ENCODE peak calls at places on chromosomes 13 and 19, in four cellular contexts. W is endodermal cell, H is heart right ventricle, B is IMR-90. T is an unnamed sample.

GRCh38 chr13:39765801-39766463 is 110.5 kb downstream of the COG6 start:
- DNase-seq in W (peak; percentile 76), H (peak; percentile 26), B (no peak), T (no peak)

GRCh38 chr13:46593403-46593802 is 40.4 kb downstream of the LRCH1 start:
- DNase-seq in W (no peak), B (no peak), H (no peak), T (no peak)

GRCh38 chr19:3444695-3445234 is 35.6 kb downstream of the SMIM24 start:
- DNase-seq in B (no peak), H (no peak), W (no peak), T (no peak)

GRCh38 chr19:14497347-14497921 is 1.5 kb upstream of the GIPC1 start:
- DNase-seq in W (no peak), B (no peak), H (no peak), T (no peak)

GRCh38 chr13:20973886-20974285 is 71.3 kb upstream of the XPO4 start:
- DNase-seq in B (no peak), H (no peak), W (no peak), T (no peak)

GRCh38 chr13:110387451-110388140 is 80.5 kb downstream of the COL4A2 start:
- DNase-seq in W (peak; percentile 74), B (peak; percentile 84), H (peak; percentile 86), T (peak; percentile 8)

GRCh38 chr13:77213644-77214043 is 113.2 kb downstream of the MYCBP2 start:
- DNase-seq in H (no peak), B (peak; percentile 68), W (no peak), T (no peak)

GRCh38 chr13:88896466-88896865 is 1225.3 kb downstream of the SLITRK5 start:
- DNase-seq in B (no peak), W (no peak), H (no peak), T (no peak)

GRCh38 chr19:34232566-34233481 is 21.5 kb upstream of the GARRE1 start:
- DNase-seq in H (peak; percentile 54), W (no peak), B (peak; percentile 96), T (no peak)

GRCh38 chr19:1941146-1942077 is at the start of gene CSNK1G2:
- DNase-seq in W (no peak), B (no peak), H (no peak), T (no peak)

GRCh38 chr19:23771348-23771747 is 12.7 kb upstream of the ZNF681 start:
- DNase-seq in H (no peak), B (no peak), W (no peak), T (no peak)

GRCh38 chr13:37479901-37480300 is 118.7 kb downstream of the POSTN start:
- DNase-seq in W (no peak), H (no peak), B (peak; percentile 23), T (no peak)

GRCh38 chr19:11693505-11694499 is 44.9 kb downstream of the ZNF823 start:
- DNase-seq in W (peak; percentile 84), B (peak; percentile 75), H (no peak), T (no peak)

GRCh38 chr13:48235100-48235813 is 2.3 kb downstream of the ITM2B start:
- DNase-seq in W (peak; percentile 68), H (peak; percentile 37), B (peak; percentile 25), T (no peak)

GRCh38 chr13:98155475-98156111 is 12.7 kb downstream of the FARP1 start:
- DNase-seq in B (peak; percentile 91), H (peak; percentile 19), W (no peak), T (no peak)

GRCh38 chr19:16247353-16248182 is 49.9 kb downstream of the AP1M1 start:
- DNase-seq in W (peak; percentile 98), B (peak; percentile 70), H (peak; percentile 88), T (peak; percentile 79)

GRCh38 chr13:27643334-27644158 is 21.9 kb downstream of the POLR1D start:
- DNase-seq in H (no peak), B (no peak), W (no peak), T (no peak)

GRCh38 chr13:102276479-102276878 is 125.4 kb downstream of the FGF14 start:
- DNase-seq in B (peak; percentile 16), H (no peak), W (no peak), T (no peak)
- H3K4me1 ChIP-seq in B (peaks cover 4% of the 10 kb centered on the region), H (peaks cover 4% of the 10 kb centered on the region), W (no peaks in the 10 kb centered on the region), T (no peaks in the 10 kb centered on the region)

GRCh38 chr13:24181991-24182702 is 21.6 kb downstream of the SPATA13 start:
- DNase-seq in W (no peak), B (no peak), H (no peak), T (no peak)
- H3K4me3 ChIP-seq in W (no peak overlapping the region), B (no peak overlapping the region), H (no peak overlapping the region), T (no peak overlapping the region)

DNA sequence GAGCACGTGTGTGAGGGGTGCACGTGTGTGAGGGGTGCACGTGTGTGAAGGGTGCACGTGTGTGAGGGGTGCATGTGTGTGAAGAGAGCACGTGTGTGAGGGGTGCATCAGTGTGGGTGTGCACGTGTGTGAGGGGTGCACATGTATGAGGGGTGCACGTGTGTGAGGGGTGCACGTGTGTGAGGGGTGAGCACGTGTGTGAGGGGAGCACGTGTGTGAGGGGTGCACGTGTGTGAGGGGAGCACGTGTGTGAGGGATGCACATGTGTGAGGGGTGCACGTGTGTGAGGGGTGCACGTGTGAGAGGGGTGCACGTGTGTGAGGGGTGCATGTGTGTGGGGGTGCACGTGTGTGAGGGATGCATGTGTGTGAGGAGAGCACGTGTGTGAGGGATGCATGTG is 15.7 kb downstream of the RASA3 start:
- DNase-seq in H (no peak), W (peak; percentile 49), B (no peak), T (no peak)
- H3K4me1 ChIP-seq in H (peaks cover 8% of the 10 kb centered on the region), W (peaks cover 10% of the 10 kb centered on the region), B (peaks cover 53% of the 10 kb centered on the region), T (peaks cover 76% of the 10 kb centered on the region)

DNA sequence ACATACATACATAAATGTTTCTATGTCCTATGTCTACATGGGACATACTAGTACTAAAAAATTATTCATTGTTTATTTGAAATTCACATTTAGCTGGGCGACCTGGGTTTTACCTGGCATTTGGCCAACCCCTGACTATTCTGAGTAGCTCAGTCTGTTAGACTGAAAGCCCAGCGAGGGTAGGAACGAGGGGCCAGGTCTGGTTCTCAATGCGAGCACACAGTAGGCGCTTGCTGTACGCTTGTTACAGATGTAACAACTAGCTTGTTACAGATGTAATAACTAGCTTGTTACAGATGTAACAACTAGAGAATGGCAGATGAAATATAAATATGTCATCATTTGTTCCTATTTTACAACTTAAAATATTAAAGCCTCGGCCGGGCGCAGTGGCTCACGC is 920 bp upstream of the ANO8 start:
- DNase-seq in B (no peak), H (no peak), W (peak; percentile 38), T (no peak)
- H3K4me3 ChIP-seq in B (no peak overlapping the region), H (peak overlapping the region; percentile 82), W (no peak overlapping the region), T (no peak overlapping the region)

GRCh38 chr13:109213714-109214113 is 572.7 kb downstream of the IRS2 start:
- DNase-seq in W (no peak), B (no peak), H (no peak), T (no peak)

GRCh38 chr13:109215377-109215776 is 571.0 kb downstream of the IRS2 start:
- DNase-seq in W (no peak), H (no peak), B (no peak), T (no peak)

GRCh38 chr13:109214393-109214792 is 572.0 kb downstream of the IRS2 start:
- DNase-seq in B (peak; percentile 37), W (no peak), H (no peak), T (no peak)

GRCh38 chr13:109211616-109212015 is 574.8 kb downstream of the IRS2 start:
- DNase-seq in W (no peak), B (no peak), H (no peak), T (no peak)

DNA sequence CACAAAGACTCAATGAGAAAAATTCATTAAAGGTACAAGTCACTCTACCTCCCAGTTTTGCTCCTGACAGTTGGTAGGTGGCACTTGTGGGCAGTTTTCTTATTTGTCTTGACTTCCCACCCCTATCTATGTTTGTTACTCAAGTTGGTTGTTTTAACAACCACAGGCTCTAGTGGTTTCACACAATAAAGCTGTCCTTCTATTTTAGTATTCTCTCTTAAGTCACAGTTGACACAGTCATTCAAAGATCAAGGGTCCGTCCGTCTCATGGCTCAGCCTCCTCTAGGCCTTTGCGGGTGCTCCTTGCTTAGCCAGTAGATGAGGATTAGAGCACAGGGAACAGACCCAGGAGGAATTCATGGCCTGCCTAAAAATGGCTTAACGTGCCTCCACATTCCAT is 573.8 kb downstream of the IRS2 start:
- DNase-seq in H (no peak), B (no peak), W (no peak), T (no peak)
- H3K4me1 ChIP-seq in H (no peaks in the 10 kb centered on the region), B (no peaks in the 10 kb centered on the region), W (peaks cover 12% of the 10 kb centered on the region), T (no peaks in the 10 kb centered on the region)

GRCh38 chr19:12866416-12867119 is 14.7 kb downstream of the DNASE2 start:
- DNase-seq in B (no peak), W (peak; percentile 67), H (no peak), T (no peak)
- H3K4me3 ChIP-seq in B (no peak overlapping the region), W (no peak overlapping the region), H (no peak overlapping the region), T (no peak overlapping the region)

GRCh38 chr19:10292789-10293636 is 3.3 kb downstream of the ICAM5 start:
- DNase-seq in W (no peak), H (no peak), B (no peak), T (no peak)
- H3K4me1 ChIP-seq in W (peaks cover 3% of the 10 kb centered on the region), H (peaks cover 61% of the 10 kb centered on the region), B (peaks cover 15% of the 10 kb centered on the region), T (peaks cover 69% of the 10 kb centered on the region)

DNA sequence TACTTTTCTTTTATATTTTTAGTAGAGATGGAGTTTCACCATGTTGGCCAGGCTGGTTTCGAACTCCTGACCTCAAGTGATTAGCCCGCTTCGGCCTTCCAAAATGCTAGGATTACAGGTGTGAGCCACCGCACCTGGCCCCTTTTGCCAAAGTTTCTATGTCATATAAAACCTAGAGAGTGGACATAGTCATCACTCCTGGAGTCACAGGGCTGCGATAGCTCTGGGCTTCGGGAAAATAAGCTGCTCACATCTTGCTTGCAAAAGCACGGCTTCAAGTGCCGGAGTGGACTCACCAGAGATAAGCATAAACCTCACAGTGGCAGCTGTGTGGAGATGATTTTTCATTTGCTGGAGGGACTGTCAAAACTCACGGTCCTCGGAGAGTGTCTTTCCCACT is 171.2 kb downstream of the TEX29 start:
- DNase-seq in W (no peak), H (no peak), B (no peak), T (no peak)
- H3K4me3 ChIP-seq in W (no peak overlapping the region), H (no peak overlapping the region), B (no peak overlapping the region), T (no peak overlapping the region)

GRCh38 chr19:52451241-52451640 is 2.1 kb upstream of the ZNF578 start:
- DNase-seq in W (no peak), H (no peak), B (no peak), T (no peak)
- H3K4me1 ChIP-seq in W (no peaks in the 10 kb centered on the region), H (no peaks in the 10 kb centered on the region), B (no peaks in the 10 kb centered on the region), T (peaks cover 8% of the 10 kb centered on the region)

T was measured in CD8-positive, alpha-beta memory T cell.